ENCODE peak calls at places on chromosomes 13 and 19, in six cellular contexts. D is IMR-90, J is neuronal stem cell, H is H9, L is mesendoderm, T is mesenchymal stem cell. X is an unnamed sample.

GRCh38 chr19:12800873-12801465 is 631 bp downstream of the PRDX2 start:
- DNase-seq in D (no peak), J (no peak), T (peak), L (no peak), H (peak), X (no peak)

GRCh38 chr13:70339738-70340137 is 231.5 kb upstream of the KLHL1 start:
- DNase-seq in T (peak), L (peak), D (no peak), H (peak), J (no peak), X (peak)

GRCh38 chr19:39032164-39032918 is at the start of gene FBXO27:
- DNase-seq in T (no peak), D (no peak), J (peak), H (peak), L (peak), X (peak)

GRCh38 chr19:1089891-1090290 is 5.3 kb downstream of the POLR2E start:
- DNase-seq in L (no peak), H (no peak), D (no peak), J (no peak), T (no peak), X (no peak)

GRCh38 chr19:51904331-51905165 is at the start of gene ZNF649:
- DNase-seq in J (peak), D (peak), H (peak), L (peak), T (peak), X (peak)

GRCh38 chr13:29674532-29674931 is 79.0 kb upstream of the SLC7A1 start:
- DNase-seq in J (no peak), T (peak), H (no peak), L (no peak), D (peak), X (no peak)

GRCh38 chr19:28737021-28737525 is 475.9 kb downstream of the UQCRFS1 start:
- DNase-seq in H (no peak), D (peak), J (no peak), L (peak), T (peak), X (peak)

GRCh38 chr19:347946-348861 is 3.6 kb upstream of the MIER2 start:
- DNase-seq in D (no peak), T (peak), H (peak), L (peak), J (no peak), X (peak)

GRCh38 chr13:113364933-113365371 is 1.0 kb upstream of the GRTP1 start:
- DNase-seq in D (no peak), T (no peak), H (no peak), J (no peak), L (no peak), X (no peak)
- H2BK5ac ChIP-seq in D (no peak), T (no peak), H (no peak), J (peak), L (no peak), X (no peak)

GRCh38 chr19:37507167-37507464 is 377 bp downstream of the ZNF793 start:
- DNase-seq in J (no peak), D (no peak), L (no peak), T (no peak), H (no peak), X (no peak)

GRCh38 chr19:37506387-37507166 is at the start of gene ZNF793:
- DNase-seq in D (peak), L (peak), H (peak), J (peak), T (peak), X (peak)

GRCh38 chr19:37511821-37512220 is 5.1 kb downstream of the ZNF793 start:
- DNase-seq in D (no peak), T (no peak), J (no peak), H (no peak), L (no peak), X (peak)

GRCh38 chr19:37511186-37511585 is 4.4 kb downstream of the ZNF793 start:
- DNase-seq in D (no peak), H (no peak), T (no peak), J (no peak), L (no peak), X (peak)

GRCh38 chr19:37505958-37506386 is 767 bp upstream of the ZNF793 start:
- DNase-seq in J (no peak), T (no peak), H (no peak), L (no peak), D (no peak), X (no peak)
- H3K18ac ChIP-seq in J (peak), T (peak), H (peak), L (peak), D (no peak), X (no peak)

GRCh38 chr19:3608750-3609322 is 2.2 kb upstream of the TBXA2R start:
- DNase-seq in J (no peak), T (no peak), D (no peak), H (no peak), L (no peak), X (no peak)

GRCh38 chr19:3607398-3608078 is 863 bp upstream of the TBXA2R start:
- DNase-seq in J (no peak), H (peak), L (peak), D (no peak), T (peak), X (no peak)

GRCh38 chr19:3606690-3607289 is at the start of gene TBXA2R:
- DNase-seq in T (peak), H (peak), D (peak), J (no peak), L (peak), X (no peak)

GRCh38 chr19:3609779-3610719 is 3.4 kb upstream of the TBXA2R start:
- DNase-seq in D (no peak), T (no peak), L (no peak), J (no peak), H (no peak), X (no peak)

DNA sequence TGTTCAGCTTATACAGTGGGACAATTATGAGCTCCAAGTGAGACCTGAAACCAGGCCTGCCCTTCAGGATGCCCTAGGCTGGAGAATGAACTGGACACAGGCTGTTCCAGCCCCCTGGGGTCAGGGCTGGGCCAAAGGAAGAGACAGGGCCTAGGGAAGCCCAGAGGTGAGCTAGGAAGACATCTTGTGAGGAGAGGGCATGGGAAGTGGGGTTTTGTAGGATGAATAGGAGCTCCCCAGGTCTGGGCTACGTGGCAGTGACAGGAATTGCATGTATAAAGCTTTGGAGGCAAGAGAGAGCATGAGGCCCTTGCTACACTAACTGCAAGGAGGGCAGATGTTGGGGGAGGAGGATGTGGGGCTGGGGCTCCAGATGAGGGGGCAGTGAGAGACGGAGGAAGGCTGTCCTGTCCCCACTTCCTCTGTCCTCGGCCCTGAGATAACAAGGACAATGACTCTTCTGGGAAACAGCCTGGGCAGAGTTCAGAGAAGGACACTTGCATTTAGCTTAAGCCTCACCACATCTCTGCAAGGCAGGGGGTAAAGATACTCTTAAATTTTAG is 1.5 kb upstream of the TBXA2R start:
- DNase-seq in H (no peak), D (no peak), L (no peak), J (no peak), T (no peak), X (no peak)
- H2BK5ac ChIP-seq in H (no peak), D (no peak), L (no peak), J (no peak), T (peak), X (no peak)

GRCh38 chr13:45105895-45106294 is 14.4 kb upstream of the GTF2F2 start:
- DNase-seq in D (peak), H (no peak), J (no peak), T (peak), L (no peak), X (peak)
- H3K18ac ChIP-seq in D (peak), H (no peak), J (peak), T (no peak), L (no peak), X (no peak)

X was measured in trophoblast cell.